ENCODE peak calls at places on chromosome 16, in four cellular contexts. D is adrenal gland, U is A673, W is AG10803. M is an unnamed sample.
A peak's percentile ranks its signal among the peaks of the same experiment; 100 is the strongest.

GRCh38 chr16:89042711-89043551 is 50.7 kb upstream of the ACSF3 start:
- DNase-seq in U (no peak), W (no peak), D (no peak), M (no peak)

GRCh38 chr16:85826686-85827247 is 27.3 kb downstream of the COX4I1 start:
- DNase-seq in W (no peak), D (no peak), U (no peak), M (no peak)

GRCh38 chr16:68936729-68937631 is 93.6 kb downstream of the TANGO6 start:
- DNase-seq in U (peak; percentile 28), D (no peak), W (peak; percentile 53), M (peak; percentile 47)

GRCh38 chr16:11526921-11527320 is 59.8 kb downstream of the LITAF start:
- DNase-seq in W (no peak), U (no peak), D (no peak), M (no peak)

GRCh38 chr16:3945751-3946603 is 65.5 kb upstream of the CREBBP start:
- DNase-seq in U (peak; percentile 96), W (peak; percentile 99), D (peak; percentile 82), M (peak; percentile 98)

GRCh38 chr16:3264137-3265036 is 8.0 kb upstream of the MEFV start:
- DNase-seq in D (peak; percentile 98), W (peak; percentile 99), U (peak; percentile 99), M (peak; percentile 99)

GRCh38 chr16:80323808-80324195 is 217.0 kb upstream of the DYNLRB2 start:
- DNase-seq in W (no peak), D (no peak), U (no peak), M (no peak)

GRCh38 chr16:66502020-66502913 is 47.7 kb downstream of the TK2 start:
- DNase-seq in D (peak; percentile 90), W (peak; percentile 81), U (no peak), M (peak; percentile 59)

GRCh38 chr16:14351647-14352046 is 278.4 kb downstream of the PARN start:
- DNase-seq in D (no peak), U (no peak), W (no peak), M (no peak)

GRCh38 chr16:88759245-88759975 is 25.6 kb downstream of the PIEZO1 start:
- DNase-seq in U (no peak), D (peak; percentile 56), W (no peak), M (peak; percentile 48)

GRCh38 chr16:86546638-86547013 is 8.4 kb downstream of the MTHFSD start:
- DNase-seq in U (no peak), D (no peak), W (no peak), M (no peak)

GRCh38 chr16:12501727-12502457 is 301.8 kb downstream of the CPPED1 start:
- DNase-seq in D (no peak), W (no peak), U (no peak), M (no peak)

GRCh38 chr16:695355-696089 is 5.3 kb upstream of the WDR24 start:
- DNase-seq in U (peak; percentile 37), W (no peak), D (peak; percentile 57), M (no peak)

DNA sequence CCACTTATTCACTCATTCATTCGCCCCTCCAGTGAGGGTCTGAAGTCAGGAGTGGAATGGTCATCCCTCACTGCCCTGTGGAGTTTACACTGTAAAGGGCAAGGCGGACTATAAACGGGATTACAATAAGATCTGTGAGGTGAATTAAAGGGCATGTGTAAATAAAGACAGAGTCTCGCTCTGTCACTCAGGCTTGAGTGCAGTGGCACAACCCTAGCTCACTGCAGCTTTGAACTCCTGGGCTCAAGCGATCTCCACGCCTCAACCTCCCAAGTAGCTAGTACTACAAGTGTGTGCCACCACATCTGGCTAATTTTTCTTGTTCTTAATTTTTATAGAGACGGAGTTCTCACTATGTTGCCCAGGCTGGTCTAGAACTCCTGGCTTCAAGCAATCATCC is 25.8 kb downstream of the GINS3 start:
- DNase-seq in W (no peak), D (no peak), U (no peak), M (no peak)
- TF ChIP-seq CTCF in W (no peak), D (no peak), U (no peak), M (no peak)

GRCh38 chr16:50282955-50283631 is 16.7 kb downstream of the ADCY7 start:
- DNase-seq in D (no peak), W (no peak), U (no peak), M (no peak)

GRCh38 chr16:50281391-50282009 is 15.1 kb downstream of the ADCY7 start:
- DNase-seq in U (no peak), W (no peak), D (no peak), M (no peak)

GRCh38 chr16:50282010-50282538 is 15.7 kb downstream of the ADCY7 start:
- DNase-seq in D (peak; percentile 61), W (peak; percentile 47), U (no peak), M (peak; percentile 75)

GRCh38 chr16:50279142-50279865 is 13.0 kb downstream of the ADCY7 start:
- DNase-seq in W (no peak), U (no peak), D (peak; percentile 63), M (no peak)

GRCh38 chr16:50280932-50281331 is 14.6 kb downstream of the ADCY7 start:
- DNase-seq in W (no peak), U (no peak), D (no peak), M (no peak)
- H3K4me3 ChIP-seq in W (no peak overlapping the region), U (no peak overlapping the region), D (no peak overlapping the region), M (no peak overlapping the region)

GRCh38 chr16:53882310-53882709 is 178.4 kb downstream of the FTO start:
- DNase-seq in D (no peak), U (no peak), W (no peak), M (no peak)
- TF ChIP-seq CTCF in D (no peak), U (peak; percentile 40), W (peak; percentile 16), M (peak; percentile 6)

GRCh38 chr16:28274676-28275075 is 17.6 kb upstream of the SBK1 start:
- DNase-seq in D (no peak), W (no peak), U (no peak), M (no peak)

GRCh38 chr16:28276301-28276700 is 16.0 kb upstream of the SBK1 start:
- DNase-seq in U (no peak), D (no peak), W (no peak), M (no peak)

GRCh38 chr16:28280881-28281836 is 11.2 kb upstream of the SBK1 start:
- DNase-seq in W (no peak), U (peak; percentile 46), D (no peak), M (no peak)

GRCh38 chr16:28279006-28279405 is 13.3 kb upstream of the SBK1 start:
- DNase-seq in D (no peak), W (no peak), U (peak; percentile 16), M (no peak)

DNA sequence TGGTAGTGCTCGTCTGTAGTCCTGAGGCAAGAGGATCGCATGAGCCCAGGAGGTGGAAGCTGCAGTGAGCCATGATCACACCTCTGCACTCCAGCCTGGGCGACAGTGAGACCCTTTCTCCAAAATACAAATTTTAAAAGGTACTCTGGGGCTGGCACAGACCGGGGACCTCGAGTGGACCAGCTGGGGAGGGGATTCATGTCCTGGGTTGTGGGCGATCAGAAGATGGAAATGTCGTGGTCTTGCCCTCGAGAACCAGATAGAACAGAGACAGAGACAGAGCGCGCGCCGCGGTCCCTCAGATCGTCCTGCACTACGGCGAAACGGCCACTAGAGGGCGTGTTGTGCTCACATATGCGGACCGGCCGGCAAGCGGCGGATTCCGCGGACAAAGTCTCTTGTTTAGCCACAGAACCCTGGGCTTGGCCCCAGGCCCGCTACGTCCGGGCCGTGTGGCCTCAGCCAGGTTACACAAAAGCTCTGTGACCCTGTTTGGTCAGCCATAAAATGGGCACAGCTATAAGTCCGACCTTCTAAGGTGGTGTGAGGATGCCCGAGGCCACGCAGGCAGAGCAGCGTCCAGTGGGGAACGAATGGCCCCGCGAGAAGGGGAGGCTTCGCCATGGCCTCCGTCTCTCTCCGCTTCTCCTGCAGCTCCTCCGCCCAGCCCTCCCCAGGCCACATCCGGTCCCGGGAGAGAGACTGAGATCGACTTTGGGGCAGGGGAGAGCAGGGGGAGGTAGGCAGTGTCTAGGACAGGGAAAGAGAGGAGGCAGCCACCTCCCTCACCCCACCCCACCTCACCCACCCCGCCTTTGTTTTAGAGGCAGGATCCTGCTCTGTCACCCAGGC is 14.6 kb upstream of the SBK1 start:
- DNase-seq in W (peak; percentile 67), U (peak; percentile 77), D (peak; percentile 90), M (peak; percentile 79)
- H3K4me3 ChIP-seq in W (peak overlapping the region; percentile 57), U (peak overlapping the region; percentile 42), D (no peak overlapping the region), M (peak overlapping the region; percentile 42)

M was measured in cardiac fibroblast.